ENCODE peak calls at places on chromosomes 16 and 17, in six cellular contexts. One of them, this sample, is unnamed.

GRCh38 chr17:55304171-55304859 is 39.6 kb downstream of the HLF start:
- DNase-seq in naive thymus-derived CD8-positive, alpha-beta T cell: no peak
- DNase-seq in ovary: no peak
- DNase-seq in cardiac fibroblast: no peak
- DNase-seq in stromal cell of bone marrow: no peak
- DNase-seq in mucosa of gallbladder: no peak
- DNase-seq in this sample: no peak

GRCh38 chr16:30998852-30999761 is 11.3 kb downstream of the STX1B start:
- DNase-seq in naive thymus-derived CD8-positive, alpha-beta T cell: no peak
- DNase-seq in ovary: no peak
- DNase-seq in cardiac fibroblast: no peak
- DNase-seq in stromal cell of bone marrow: no peak
- DNase-seq in mucosa of gallbladder: no peak
- DNase-seq in this sample: peak

GRCh38 chr17:69188064-69188463 is 40.6 kb downstream of the ABCA10 start:
- DNase-seq in naive thymus-derived CD8-positive, alpha-beta T cell: no peak
- DNase-seq in ovary: no peak
- DNase-seq in cardiac fibroblast: no peak
- DNase-seq in stromal cell of bone marrow: no peak
- DNase-seq in mucosa of gallbladder: no peak
- DNase-seq in this sample: no peak

GRCh38 chr16:66717112-66717675 is 20.7 kb upstream of the CMTM4 start:
- DNase-seq in naive thymus-derived CD8-positive, alpha-beta T cell: no peak
- DNase-seq in ovary: peak
- DNase-seq in cardiac fibroblast: peak
- DNase-seq in stromal cell of bone marrow: no peak
- DNase-seq in mucosa of gallbladder: peak
- DNase-seq in this sample: peak

GRCh38 chr17:44820631-44821196 is 9.4 kb downstream of the GJC1 start:
- DNase-seq in naive thymus-derived CD8-positive, alpha-beta T cell: no peak
- DNase-seq in ovary: no peak
- DNase-seq in cardiac fibroblast: peak
- DNase-seq in stromal cell of bone marrow: peak
- DNase-seq in mucosa of gallbladder: no peak
- DNase-seq in this sample: peak

GRCh38 chr16:66937725-66938337 is 2.5 kb downstream of the CES2 start:
- DNase-seq in naive thymus-derived CD8-positive, alpha-beta T cell: no peak
- DNase-seq in ovary: no peak
- DNase-seq in cardiac fibroblast: no peak
- DNase-seq in stromal cell of bone marrow: no peak
- DNase-seq in mucosa of gallbladder: no peak
- DNase-seq in this sample: no peak

GRCh38 chr17:1588781-1589585 is 26.4 kb upstream of the PITPNA start:
- DNase-seq in naive thymus-derived CD8-positive, alpha-beta T cell: no peak
- DNase-seq in ovary: no peak
- DNase-seq in cardiac fibroblast: peak
- DNase-seq in stromal cell of bone marrow: no peak
- DNase-seq in mucosa of gallbladder: no peak
- DNase-seq in this sample: no peak

GRCh38 chr16:74695450-74696422 is 4.9 kb downstream of the MLKL start:
- DNase-seq in naive thymus-derived CD8-positive, alpha-beta T cell: peak
- DNase-seq in ovary: peak
- DNase-seq in cardiac fibroblast: peak
- DNase-seq in stromal cell of bone marrow: peak
- DNase-seq in mucosa of gallbladder: peak
- DNase-seq in this sample: peak